ENCODE peak calls at places on chromosomes 11 and 22, in four cellular contexts. One of them, this sample, is unnamed.

GRCh38 chr11:64535811-64536210 is 55.2 kb upstream of the SLC22A12 start:
- DNase-seq in WTC11: no peak
- DNase-seq in K562: no peak
- DNase-seq in HepG2: no peak
- DNase-seq in this sample: no peak

GRCh38 chr11:94521684-94522083 is 9.4 kb downstream of the C11orf97 start:
- DNase-seq in WTC11: no peak
- DNase-seq in K562: no peak
- DNase-seq in HepG2: peak; percentile 16
- DNase-seq in this sample: peak; percentile 30

GRCh38 chr11:112377946-112378345 is 117.3 kb upstream of the PLET1 start:
- DNase-seq in WTC11: no peak
- DNase-seq in K562: no peak
- DNase-seq in HepG2: no peak
- DNase-seq in this sample: no peak

GRCh38 chr11:126334665-126335462 is 20.6 kb upstream of the ST3GAL4 start:
- DNase-seq in WTC11: peak; percentile 4
- DNase-seq in K562: no peak
- DNase-seq in HepG2: no peak
- DNase-seq in this sample: no peak

GRCh38 chr11:69157156-69157821 is 1.6 kb downstream of the SMIM38 start:
- DNase-seq in WTC11: no peak
- DNase-seq in K562: peak; percentile 57
- DNase-seq in HepG2: peak; percentile 91
- DNase-seq in this sample: no peak

GRCh38 chr11:35781342-35782171 is 119.0 kb downstream of the TRIM44 start:
- DNase-seq in WTC11: no peak
- DNase-seq in K562: no peak
- DNase-seq in HepG2: no peak
- DNase-seq in this sample: no peak

GRCh38 chr11:113449743-113450142 is 25.5 kb downstream of the DRD2 start:
- DNase-seq in WTC11: no peak
- DNase-seq in K562: no peak
- DNase-seq in HepG2: no peak
- DNase-seq in this sample: no peak

GRCh38 chr11:8006349-8006977 is 19.3 kb downstream of the EIF3F start:
- DNase-seq in WTC11: peak; percentile 75
- DNase-seq in K562: peak; percentile 66
- DNase-seq in HepG2: peak; percentile 63
- DNase-seq in this sample: peak; percentile 77

GRCh38 chr11:113519989-113520613 is 44.9 kb upstream of the DRD2 start:
- DNase-seq in WTC11: no peak
- DNase-seq in K562: no peak
- DNase-seq in HepG2: no peak
- DNase-seq in this sample: peak; percentile 22

GRCh38 chr22:19182472-19183157 is 4.1 kb upstream of the SLC25A1 start:
- DNase-seq in WTC11: no peak
- DNase-seq in K562: peak; percentile 63
- DNase-seq in HepG2: no peak
- DNase-seq in this sample: no peak

GRCh38 chr11:35798983-35799382 is 136.4 kb downstream of the TRIM44 start:
- DNase-seq in WTC11: no peak
- DNase-seq in K562: no peak
- DNase-seq in HepG2: no peak
- DNase-seq in this sample: no peak

GRCh38 chr11:122804161-122804560 is 34.1 kb upstream of the CRTAM start:
- DNase-seq in WTC11: no peak
- DNase-seq in K562: no peak
- DNase-seq in HepG2: no peak
- DNase-seq in this sample: no peak

DNA sequence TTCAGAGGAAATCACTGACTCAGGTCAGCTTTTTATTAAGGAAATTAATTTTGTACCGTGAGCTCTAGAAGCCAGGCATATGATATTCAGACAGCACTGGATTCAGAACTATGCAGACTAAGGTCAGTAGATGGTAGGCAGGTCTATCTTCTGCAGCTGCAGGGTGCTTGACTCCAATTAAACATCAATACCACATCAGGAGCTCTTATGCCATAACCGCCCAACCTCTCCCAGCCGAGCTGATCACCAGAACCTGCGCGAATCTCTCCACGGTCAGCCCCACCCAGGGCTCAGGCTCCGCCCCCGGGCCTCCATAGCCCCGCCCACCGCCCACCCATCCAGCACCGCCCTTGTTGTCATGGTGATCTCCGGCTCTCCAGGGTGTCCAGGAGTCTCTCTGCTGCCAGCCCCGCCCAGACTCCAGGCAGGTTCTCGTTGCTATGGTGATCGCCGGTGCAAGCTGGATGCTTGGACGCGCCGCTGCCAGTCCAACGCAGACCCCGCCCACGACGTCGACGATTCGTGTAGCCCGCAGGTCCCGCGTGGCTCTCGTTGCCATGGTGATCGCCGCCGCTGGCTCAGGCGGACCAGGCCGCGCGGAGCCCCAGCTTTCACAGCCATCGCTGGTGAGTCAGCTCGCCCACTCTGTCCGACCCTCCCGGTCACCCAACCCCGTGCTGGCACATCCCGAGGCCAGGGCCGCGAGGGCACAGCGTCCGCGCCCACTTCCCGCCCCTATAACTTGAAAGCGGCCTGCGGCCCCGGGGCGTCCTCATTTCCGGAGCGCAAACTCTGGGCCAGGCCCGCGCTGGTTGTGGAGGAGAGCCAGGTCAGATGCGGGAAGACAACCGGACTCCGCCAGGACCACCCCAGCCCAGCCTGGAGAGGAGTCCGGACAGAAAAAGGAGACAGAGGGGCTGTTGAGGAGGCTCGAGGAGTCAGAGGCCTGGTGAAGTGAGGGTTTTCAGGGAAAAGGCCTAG is at the start of gene RAB36:
- DNase-seq in WTC11: peak; percentile 100
- DNase-seq in K562: peak; percentile 100
- DNase-seq in HepG2: peak; percentile 98
- DNase-seq in this sample: peak; percentile 100
- TF ChIP-seq ELF4 in WTC11: no peak
- TF ChIP-seq ELF4 in K562: no peak
- TF ChIP-seq ELF4 in HepG2: no peak
- TF ChIP-seq ELF4 in this sample: no peak

GRCh38 chr11:66987158-66987620 is 12.1 kb downstream of the C11orf86 start:
- DNase-seq in WTC11: peak; percentile 65
- DNase-seq in K562: peak; percentile 44
- DNase-seq in HepG2: no peak
- DNase-seq in this sample: no peak
- TF ChIP-seq ELF4 in WTC11: no peak
- TF ChIP-seq ELF4 in K562: no peak
- TF ChIP-seq ELF4 in HepG2: no peak
- TF ChIP-seq ELF4 in this sample: no peak

DNA sequence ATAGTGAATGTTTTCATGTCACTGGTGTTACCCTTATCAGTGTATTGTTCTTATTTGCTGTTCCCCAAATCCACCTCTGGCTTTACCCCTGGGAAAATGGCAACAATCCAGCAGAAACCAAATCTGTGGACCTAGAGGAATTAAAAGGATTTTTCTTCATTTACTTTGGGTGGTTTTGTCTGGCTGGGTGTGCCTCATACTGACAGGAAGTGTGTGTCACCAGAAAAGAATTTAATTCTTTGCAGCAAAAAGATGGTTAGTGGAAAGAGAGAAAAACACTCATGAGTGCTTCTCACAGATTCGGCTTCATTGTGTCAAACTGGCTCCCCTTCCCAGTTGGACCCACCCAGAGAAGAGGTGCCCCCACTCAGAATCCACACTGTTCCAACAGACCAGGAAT is 38.9 kb downstream of the FZD4 start:
- DNase-seq in WTC11: no peak
- DNase-seq in K562: no peak
- DNase-seq in HepG2: no peak
- DNase-seq in this sample: no peak
- TF ChIP-seq ELF4 in WTC11: no peak
- TF ChIP-seq ELF4 in K562: no peak
- TF ChIP-seq ELF4 in HepG2: no peak
- TF ChIP-seq ELF4 in this sample: no peak

GRCh38 chr11:72742522-72743320 is 9.5 kb downstream of the ARAP1 start:
- DNase-seq in WTC11: no peak
- DNase-seq in K562: no peak
- DNase-seq in HepG2: no peak
- DNase-seq in this sample: no peak
- TF ChIP-seq ELF4 in WTC11: no peak
- TF ChIP-seq ELF4 in K562: no peak
- TF ChIP-seq ELF4 in HepG2: no peak
- TF ChIP-seq ELF4 in this sample: no peak

GRCh38 chr11:74951241-74951640 is 2.2 kb downstream of the SPCS2 start:
- DNase-seq in WTC11: no peak
- DNase-seq in K562: no peak
- DNase-seq in HepG2: no peak
- DNase-seq in this sample: no peak
- TF ChIP-seq ELF4 in WTC11: no peak
- TF ChIP-seq ELF4 in K562: no peak
- TF ChIP-seq ELF4 in HepG2: no peak
- TF ChIP-seq ELF4 in this sample: no peak

GRCh38 chr11:59802639-59803176 is 7.9 kb downstream of the MRPL16 start:
- DNase-seq in WTC11: no peak
- DNase-seq in K562: peak; percentile 53
- DNase-seq in HepG2: peak; percentile 51
- DNase-seq in this sample: peak; percentile 33
- TF ChIP-seq ELF4 in WTC11: no peak
- TF ChIP-seq ELF4 in K562: no peak
- TF ChIP-seq ELF4 in HepG2: no peak
- TF ChIP-seq ELF4 in this sample: no peak

DNA sequence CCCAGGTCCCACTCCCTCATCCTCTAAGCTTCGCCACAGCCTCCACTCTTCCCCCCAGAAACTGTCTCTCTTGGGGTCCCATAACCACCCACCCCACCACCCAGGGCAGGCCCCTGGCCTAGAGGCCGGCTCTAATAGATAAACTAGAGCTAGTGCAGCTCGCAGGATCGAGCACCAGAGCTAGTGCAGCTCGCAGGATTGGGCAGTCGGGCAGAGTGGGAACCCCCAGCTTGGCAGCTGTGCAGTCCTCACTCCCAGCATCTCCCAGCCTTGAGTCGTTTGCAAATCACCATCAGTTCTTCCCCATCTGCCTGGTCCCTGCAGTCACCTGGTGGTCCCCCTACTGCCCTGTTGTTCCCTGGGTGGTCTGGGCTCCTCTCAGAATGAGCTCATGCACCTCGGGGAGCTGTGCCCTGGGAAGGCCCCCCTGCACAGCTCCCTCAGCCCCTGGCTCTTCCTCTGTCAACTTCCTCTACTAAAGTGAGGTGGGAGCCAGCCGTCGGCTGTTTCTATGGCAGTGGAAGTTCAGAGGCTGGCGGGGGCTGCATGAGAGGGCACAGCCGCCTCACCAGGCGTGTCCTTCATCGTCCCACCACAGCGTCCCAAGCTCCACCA is 15.5 kb upstream of the SHANK2 start:
- DNase-seq in WTC11: no peak
- DNase-seq in K562: no peak
- DNase-seq in HepG2: no peak
- DNase-seq in this sample: no peak
- TF ChIP-seq ELF4 in WTC11: no peak
- TF ChIP-seq ELF4 in K562: no peak
- TF ChIP-seq ELF4 in HepG2: no peak
- TF ChIP-seq ELF4 in this sample: no peak

GRCh38 chr11:17386331-17387084 is 2.0 kb downstream of the KCNJ11 start:
- DNase-seq in WTC11: peak; percentile 67
- DNase-seq in K562: peak; percentile 67
- DNase-seq in HepG2: peak; percentile 43
- DNase-seq in this sample: peak; percentile 60
- TF ChIP-seq ELF4 in WTC11: no peak
- TF ChIP-seq ELF4 in K562: no peak
- TF ChIP-seq ELF4 in HepG2: no peak
- TF ChIP-seq ELF4 in this sample: no peak

GRCh38 chr22:47452184-47452583 is 689.7 kb downstream of the TBC1D22A start:
- DNase-seq in WTC11: peak; percentile 43
- DNase-seq in K562: peak; percentile 68
- DNase-seq in HepG2: peak; percentile 53
- DNase-seq in this sample: peak; percentile 36
- TF ChIP-seq ELF4 in WTC11: no peak
- TF ChIP-seq ELF4 in K562: no peak
- TF ChIP-seq ELF4 in HepG2: no peak
- TF ChIP-seq ELF4 in this sample: no peak